ENCODE peak calls at places on chromosomes 12 and 14, in four cellular contexts. D is neuronal stem cell; K is CD4-positive, CD25-positive, alpha-beta regulatory T cell; R is GM23248. V is an unnamed sample. For H3K9me3 and H3K36me3, the result is how much of the 10 kb centered on the place peaks cover.

GRCh38 chr14:95759952-95760351 is 46.0 kb upstream of the TCL1A start:
- DNase-seq in R (peak), D (no peak), K (no peak), V (no peak)

GRCh38 chr12:121530600-121531355 is 50.0 kb downstream of the KDM2B start:
- DNase-seq in D (no peak), R (peak), K (peak), V (peak)

GRCh38 chr12:117507547-117507946 is 146.1 kb upstream of the NOS1 start:
- DNase-seq in K (no peak), R (no peak), D (no peak), V (no peak)

GRCh38 chr12:105750096-105750495 is 388.7 kb downstream of the NUAK1 start:
- DNase-seq in R (no peak), D (no peak), K (no peak), V (no peak)

GRCh38 chr14:103281496-103282231 is 52.4 kb upstream of the EIF5 start:
- DNase-seq in K (no peak), D (no peak), R (peak), V (no peak)

GRCh38 chr14:67630186-67630585 is 10.5 kb downstream of the ARG2 start:
- DNase-seq in K (no peak), R (no peak), D (no peak), V (no peak)

GRCh38 chr14:21924479-21924878 is 250.9 kb upstream of the OR4E1 start:
- DNase-seq in D (no peak), R (no peak), K (peak), V (peak)

GRCh38 chr12:29102739-29103138 is 46.3 kb upstream of the FAR2 start:
- DNase-seq in D (no peak), R (no peak), K (peak), V (peak)

GRCh38 chr12:953776-954175 is 4.3 kb upstream of the RAD52 start:
- DNase-seq in D (no peak), R (peak), K (no peak), V (no peak)

GRCh38 chr14:78319826-78320635 is 149.9 kb downstream of the NRXN3 start:
- DNase-seq in D (no peak), K (no peak), R (no peak), V (no peak)

GRCh38 chr14:91729756-91730155 is 2.1 kb downstream of the CATSPERB start:
- DNase-seq in K (no peak), R (peak), D (no peak), V (no peak)

GRCh38 chr12:22350817-22351371 is 16.4 kb upstream of the ST8SIA1 start:
- DNase-seq in D (no peak), R (no peak), K (no peak), V (no peak)

GRCh38 chr12:75812341-75813018 is 219.1 kb downstream of the PHLDA1 start:
- DNase-seq in K (no peak), D (no peak), R (peak), V (no peak)

GRCh38 chr12:112167728-112168525 is 42.6 kb downstream of the TRAFD1 start:
- DNase-seq in R (no peak), D (no peak), K (no peak), V (no peak)

GRCh38 chr14:48805315-48805714 is 780.9 kb downstream of the RPS29 start:
- DNase-seq in D (no peak), K (no peak), R (no peak), V (no peak)

GRCh38 chr14:100388137-100389050 is 65.3 kb downstream of the SLC25A47 start:
- DNase-seq in D (no peak), R (no peak), K (no peak), V (no peak)

GRCh38 chr12:9754984-9755383 is 5.7 kb downstream of the CD69 start:
- DNase-seq in K (no peak), D (no peak), R (no peak), V (no peak)

GRCh38 chr12:127115468-127116035 is 1151.4 kb upstream of the TMEM132C start:
- DNase-seq in R (no peak), K (no peak), D (no peak), V (no peak)

GRCh38 chr12:103908877-103909276 is 21.3 kb upstream of the HSP90B1 start:
- DNase-seq in D (no peak), K (no peak), R (peak), V (no peak)

GRCh38 chr14:36319899-36320209 is 583 bp downstream of the MBIP start:
- DNase-seq in K (no peak), D (no peak), R (no peak), V (no peak)

GRCh38 chr14:105471823-105472495 is 2.7 kb upstream of the CRIP2 start:
- DNase-seq in K (no peak), D (no peak), R (no peak), V (no peak)

GRCh38 chr12:89672589-89672979 is 36.1 kb downstream of the ATP2B1 start:
- DNase-seq in K (no peak), R (no peak), D (no peak), V (no peak)

GRCh38 chr14:61470261-61470953 is 149.0 kb downstream of the PRKCH start:
- DNase-seq in D (peak), R (peak), K (no peak), V (no peak)

GRCh38 chr14:39431416-39432178 is 636 bp downstream of the FBXO33 start:
- DNase-seq in K (peak), D (peak), R (peak), V (peak)

GRCh38 chr12:99911967-99912366 is 72.8 kb downstream of the ANKS1B start:
- DNase-seq in R (peak), K (no peak), D (no peak), V (no peak)

GRCh38 chr12:110765144-110765543 is 22.5 kb upstream of the PPP1CC start:
- DNase-seq in D (no peak), R (no peak), K (no peak), V (no peak)

GRCh38 chr12:105378821-105379400 is 48.4 kb downstream of the C12orf75 start:
- DNase-seq in K (no peak), R (peak), D (no peak), V (no peak)

GRCh38 chr14:90721619-90722305 is 94.5 kb downstream of the TTC7B start:
- DNase-seq in K (no peak), R (peak), D (no peak), V (no peak)

GRCh38 chr14:77140937-77141591 is 527 bp downstream of the ZDHHC22 start:
- DNase-seq in D (peak), K (no peak), R (peak), V (no peak)

GRCh38 chr14:103329421-103330347 is 4.4 kb upstream of the EIF5 start:
- DNase-seq in K (no peak), D (no peak), R (peak), V (no peak)

GRCh38 chr14:65422093-65422834 is 9.7 kb downstream of the FUT8 start:
- DNase-seq in R (no peak), D (no peak), K (no peak), V (no peak)

GRCh38 chr12:93737457-93738198 is 60.5 kb downstream of the CRADD start:
- DNase-seq in K (no peak), D (no peak), R (peak), V (no peak)

GRCh38 chr12:68290126-68290525 is 36.7 kb upstream of the IL22 start:
- DNase-seq in D (no peak), K (peak), R (no peak), V (peak)

DNA sequence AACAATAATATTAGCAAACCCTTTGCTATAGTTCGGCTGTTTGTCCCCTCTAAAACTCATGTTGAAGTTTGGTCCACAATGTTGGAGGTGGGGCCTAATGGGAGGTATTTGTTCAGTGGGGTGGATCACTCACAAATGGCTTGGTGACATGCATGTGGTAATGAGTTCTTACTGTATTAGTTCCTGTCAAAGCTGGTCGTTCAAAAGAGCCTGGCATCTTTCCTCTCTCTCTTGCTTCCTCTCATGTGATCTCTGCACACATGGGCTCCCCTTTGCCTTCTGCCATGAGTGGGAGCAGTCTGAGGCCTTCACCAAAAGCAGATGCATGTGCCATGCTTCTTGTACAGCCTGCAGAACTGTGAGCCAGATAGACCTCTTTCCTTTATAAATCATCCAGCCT is 13.0 kb upstream of the PPP4R4 start:
- DNase-seq in K (no peak), D (no peak), R (no peak), V (no peak)
- H3K9me3 ChIP-seq in K (under half), D (under half), R (under half), V (under half)

GRCh38 chr12:128551266-128552025 is 272.3 kb downstream of the SLC15A4 start:
- DNase-seq in K (no peak), R (no peak), D (no peak), V (no peak)
- H3K36me3 ChIP-seq in K (under half), R (under half), D (under half), V (under half)

GRCh38 chr12:57964421-57964820 is 23.1 kb downstream of the ATP23 start:
- DNase-seq in D (no peak), K (no peak), R (no peak), V (no peak)
- H3K9me3 ChIP-seq in D (under half), K (under half), R (under half), V (under half)

GRCh38 chr12:115457798-115458197 is 773.8 kb upstream of the TBX3 start:
- DNase-seq in R (no peak), D (no peak), K (no peak), V (no peak)
- H3K36me3 ChIP-seq in R (under half), D (under half), K (under half), V (under half)

GRCh38 chr14:43003845-43004244 is 1397.2 kb downstream of the LRFN5 start:
- DNase-seq in K (no peak), D (no peak), R (peak), V (no peak)
- H3K9me3 ChIP-seq in K (under half), D (under half), R (under half), V (under half)

GRCh38 chr14:102005336-102005735 is 41.0 kb downstream of the DYNC1H1 start:
- DNase-seq in R (no peak), D (no peak), K (no peak), V (no peak)

GRCh38 chr14:101997429-101998336 is 33.3 kb downstream of the DYNC1H1 start:
- DNase-seq in R (no peak), D (no peak), K (no peak), V (no peak)

DNA sequence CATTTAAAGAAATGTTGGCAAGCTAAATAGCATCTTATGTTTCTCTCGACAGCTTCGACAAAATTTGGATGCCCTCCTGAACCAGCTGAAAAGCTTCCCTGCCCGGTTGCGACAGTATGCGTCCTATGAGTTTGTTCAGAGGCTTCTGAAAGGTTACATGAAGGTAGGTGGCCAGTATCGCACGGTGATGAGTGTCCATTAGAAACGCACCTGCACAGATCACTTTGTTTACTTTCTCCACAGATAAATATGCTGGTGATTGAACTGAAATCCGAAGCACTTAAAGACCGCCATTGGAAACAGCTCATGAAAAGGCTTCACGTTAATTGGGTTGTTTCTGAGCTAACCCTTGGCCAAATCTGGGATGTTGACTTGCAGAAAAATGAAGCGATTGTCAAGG is 36.5 kb downstream of the DYNC1H1 start:
- DNase-seq in R (no peak), K (no peak), D (no peak), V (no peak)
- H3K36me3 ChIP-seq in R (half or more), K (half or more), D (half or more), V (half or more)

GRCh38 chr14:63212209-63212608 is 8.0 kb downstream of the RHOJ start:
- DNase-seq in D (no peak), K (no peak), R (no peak), V (no peak)

GRCh38 chr14:63214417-63215196 is 10.4 kb downstream of the RHOJ start:
- DNase-seq in R (no peak), D (no peak), K (no peak), V (no peak)

GRCh38 chr14:63209160-63209559 is 4.9 kb downstream of the RHOJ start:
- DNase-seq in R (no peak), D (no peak), K (no peak), V (no peak)

GRCh38 chr14:63210812-63211211 is 6.6 kb downstream of the RHOJ start:
- DNase-seq in K (no peak), D (no peak), R (no peak), V (no peak)

GRCh38 chr14:63212776-63213500 is 8.7 kb downstream of the RHOJ start:
- DNase-seq in K (no peak), R (no peak), D (no peak), V (no peak)
- H3K9me3 ChIP-seq in K (under half), R (under half), D (under half), V (under half)

GRCh38 chr14:88604213-88604612 is 41.4 kb downstream of the ZC3H14 start:
- DNase-seq in D (no peak), K (no peak), R (no peak), V (no peak)
- H3K36me3 ChIP-seq in D (half or more), K (half or more), R (half or more), V (under half)

GRCh38 chr14:89684139-89684538 is 267.1 kb upstream of the FOXN3 start:
- DNase-seq in D (no peak), R (no peak), K (no peak), V (no peak)
- H3K9me3 ChIP-seq in D (under half), R (under half), K (under half), V (under half)